ENCODE peak calls at places on chromosomes 4 and X, in seven cellular contexts. G is cardiac fibroblast, N is GM20000, C is memory B cell, W is renal cortical epithelial cell, V is left cardiac atrium, J is H54. M is an unnamed sample.

GRCh38 chr4:87541956-87542709 is 13.0 kb upstream of the SPARCL1 start:
- DNase-seq in G (no peak), N (no peak), C (no peak), W (no peak), V (no peak), J (no peak), M (no peak)

GRCh38 chr4:40621592-40622512 is 7.8 kb downstream of the RBM47 start:
- DNase-seq in G (peak), N (peak), C (peak), W (peak), V (peak), J (peak), M (peak)

GRCh38 chr4:55372259-55372658 is 23.5 kb upstream of the TMEM165 start:
- DNase-seq in G (peak), N (no peak), C (no peak), W (no peak), V (no peak), J (no peak), M (no peak)

GRCh38 chr4:91064157-91064853 is 937.1 kb downstream of the CCSER1 start:
- DNase-seq in G (no peak), N (no peak), C (no peak), W (peak), V (no peak), J (no peak), M (no peak)

GRCh38 chr4:15665738-15666365 is 10.7 kb upstream of the FBXL5 start:
- DNase-seq in G (peak), N (no peak), C (no peak), W (peak), V (no peak), J (no peak), M (no peak)

GRCh38 chr4:75484195-75484594 is 30.0 kb downstream of the RCHY1 start:
- DNase-seq in G (no peak), N (no peak), C (no peak), W (no peak), V (no peak), J (no peak), M (no peak)

GRCh38 chrX:71067079-71067478 is 1.1 kb downstream of the SNX12 start:
- DNase-seq in G (no peak), N (no peak), C (no peak), W (no peak), V (no peak), J (no peak), M (no peak)

GRCh38 chrX:48957477-48957826 is at the start of gene OTUD5:
- DNase-seq in G (no peak), N (peak), C (no peak), W (no peak), V (peak), J (no peak), M (peak)

GRCh38 chrX:83022020-83022419 is 486.1 kb upstream of the POU3F4 start:
- DNase-seq in G (peak), N (no peak), C (no peak), W (peak), V (no peak), J (no peak), M (no peak)

GRCh38 chr4:5897674-5898073 is 4.8 kb upstream of the CRMP1 start:
- DNase-seq in G (no peak), N (no peak), C (no peak), W (no peak), V (no peak), J (no peak), M (no peak)

GRCh38 chrX:137052641-137053235 is 18.9 kb upstream of the GPR101 start:
- DNase-seq in G (no peak), N (no peak), C (no peak), W (no peak), V (no peak), J (no peak), M (no peak)

GRCh38 chrX:48751343-48751742 is 10.2 kb upstream of the GLOD5 start:
- DNase-seq in G (no peak), N (no peak), C (no peak), W (no peak), V (no peak), J (no peak), M (no peak)

GRCh38 chrX:121570072-121570841 is 522.8 kb downstream of the GLUD2 start:
- DNase-seq in G (peak), N (no peak), C (no peak), W (peak), V (no peak), J (no peak), M (peak)

GRCh38 chr4:157282019-157282418 is 61.5 kb downstream of the GRIA2 start:
- DNase-seq in G (no peak), N (no peak), C (no peak), W (no peak), V (no peak), J (no peak), M (no peak)

GRCh38 chrX:48890296-48890925 is 7.2 kb downstream of the TIMM17B start:
- DNase-seq in G (no peak), N (no peak), C (no peak), W (no peak), V (no peak), J (no peak), M (no peak)

GRCh38 chrX:3226087-3226486 is 120.4 kb downstream of the MXRA5 start:
- DNase-seq in G (no peak), N (no peak), C (no peak), W (no peak), V (no peak), J (no peak), M (no peak)

GRCh38 chrX:11137543-11138139 is 26.5 kb downstream of the HCCS start:
- DNase-seq in G (peak), N (peak), C (no peak), W (peak), V (no peak), J (no peak), M (no peak)

GRCh38 chr4:2364654-2365053 is 53.8 kb downstream of the ZFYVE28 start:
- DNase-seq in G (peak), N (peak), C (no peak), W (peak), V (peak), J (no peak), M (peak)

GRCh38 chrX:17376381-17377046 is 1.5 kb downstream of the NHS start:
- DNase-seq in G (peak), N (no peak), C (no peak), W (peak), V (no peak), J (no peak), M (peak)

GRCh38 chr4:159103406-159104131 is 690 bp downstream of the RAPGEF2 start:
- DNase-seq in G (peak), N (peak), C (peak), W (no peak), V (peak), J (no peak), M (peak)

GRCh38 chrX:73979551-73980131 is 324.3 kb upstream of the ZCCHC13 start:
- DNase-seq in G (no peak), N (no peak), C (no peak), W (no peak), V (no peak), J (no peak), M (no peak)

GRCh38 chr4:75633846-75634245 is 3.5 kb upstream of the CDKL2 start:
- DNase-seq in G (peak), N (no peak), C (no peak), W (peak), V (no peak), J (no peak), M (no peak)

GRCh38 chrX:37754518-37754917 is 25.3 kb upstream of the CYBB start:
- DNase-seq in G (no peak), N (no peak), C (no peak), W (no peak), V (no peak), J (no peak), M (no peak)

GRCh38 chrX:41076742-41077141 is 8.5 kb upstream of the USP9X start:
- DNase-seq in G (no peak), N (no peak), C (no peak), W (no peak), V (no peak), J (no peak), M (no peak)

GRCh38 chrX:108020631-108021030 is 24.2 kb upstream of the VSIG1 start:
- DNase-seq in G (peak), N (peak), C (no peak), W (peak), V (no peak), J (no peak), M (no peak)

GRCh38 chrX:23819385-23820234 is 36.6 kb downstream of the SAT1 start:
- DNase-seq in G (peak), N (no peak), C (no peak), W (peak), V (no peak), J (no peak), M (no peak)

GRCh38 chr4:113444386-113444785 is 317.2 kb downstream of the CAMK2D start:
- DNase-seq in G (peak), N (no peak), C (no peak), W (no peak), V (peak), J (no peak), M (no peak)